ENCODE peak calls at places on chromosome 13, in ten cellular contexts. D is mucosa of gallbladder; M is Daoy; C is tibial nerve; O is right lobe of liver; W is neuronal stem cell; Z is central memory CD8-positive, alpha-beta T cell; N is activated CD8-positive, alpha-beta memory T cell treated with anti-CD3 and anti-CD28 coated beads, Interleukin-2, amount 50 U/mL, for 48 hours; G is HuH-7.5; R is adipocyte. Y is an unnamed sample.

GRCh38 chr13:109479991-109480696 is 306.2 kb downstream of the IRS2 start:
- DNase-seq in C (no peak), R (peak; percentile 81), N (no peak), W (no peak), O (no peak), G (no peak), Z (no peak), M (peak; percentile 31), D (peak; percentile 38), Y (no peak)

GRCh38 chr13:63910406-63910957 is 2494.8 kb upstream of the PCDH20 start:
- DNase-seq in G (no peak), W (peak; percentile 15), N (no peak), R (no peak), Z (no peak), O (no peak), C (no peak), M (no peak), D (no peak), Y (no peak)

GRCh38 chr13:20219585-20219984 is 12.5 kb downstream of the GJB6 start:
- DNase-seq in Z (no peak), O (no peak), N (no peak), R (no peak), M (no peak), G (no peak), W (no peak), C (no peak), D (no peak), Y (no peak)

GRCh38 chr13:77907653-77908341 is 10.8 kb downstream of the EDNRB start:
- DNase-seq in C (no peak), Z (no peak), G (no peak), W (no peak), R (no peak), M (no peak), N (no peak), D (peak; percentile 16), O (no peak), Y (no peak)

GRCh38 chr13:83881917-83882625 is at the start of gene SLITRK1:
- DNase-seq in O (peak; percentile 52), G (peak; percentile 17), D (peak; percentile 42), N (no peak), M (peak; percentile 1), C (peak; percentile 44), R (peak; percentile 83), W (peak; percentile 92), Z (no peak), Y (peak; percentile 84)

GRCh38 chr13:110953833-110954532 is 39.1 kb upstream of the ANKRD10 start:
- DNase-seq in R (no peak), N (no peak), C (no peak), D (no peak), Z (no peak), W (no peak), M (no peak), O (no peak), G (no peak), Y (no peak)

GRCh38 chr13:77397636-77398035 is 70.7 kb upstream of the MYCBP2 start:
- DNase-seq in D (no peak), G (no peak), O (no peak), Z (no peak), M (no peak), N (no peak), R (peak; percentile 44), C (no peak), W (no peak), Y (no peak)

GRCh38 chr13:54232700-54233099 is 1204.1 kb downstream of the OLFM4 start:
- DNase-seq in N (no peak), M (no peak), C (no peak), Z (no peak), W (no peak), D (no peak), R (no peak), G (no peak), O (no peak), Y (no peak)

GRCh38 chr13:50026788-50027473 is 11.7 kb downstream of the KCNRG start:
- DNase-seq in M (no peak), C (no peak), D (no peak), R (no peak), Z (no peak), O (no peak), W (no peak), N (no peak), G (no peak), Y (no peak)

GRCh38 chr13:65932587-65933239 is 1297.4 kb downstream of the PCDH9 start:
- DNase-seq in M (no peak), C (no peak), R (peak; percentile 82), Z (no peak), D (no peak), O (no peak), N (no peak), W (no peak), G (no peak), Y (no peak)

GRCh38 chr13:91774397-91774796 is 376.0 kb downstream of the GPC5 start:
- DNase-seq in M (no peak), R (no peak), O (no peak), Z (no peak), D (no peak), W (no peak), N (no peak), G (no peak), C (no peak), Y (no peak)

GRCh38 chr13:47638627-47639026 is 362.4 kb downstream of the SUCLA2 start:
- DNase-seq in O (no peak), G (no peak), C (no peak), W (no peak), N (no peak), D (no peak), M (no peak), Z (no peak), R (no peak), Y (no peak)

GRCh38 chr13:86725105-86725504 is 925.9 kb upstream of the SLITRK6 start:
- DNase-seq in W (no peak), O (no peak), Z (no peak), D (no peak), N (no peak), R (no peak), M (peak; percentile 11), C (no peak), G (no peak), Y (peak; percentile 18)

GRCh38 chr13:18232298-18232993 is 949.2 kb downstream of the TUBA3C start:
- DNase-seq in Z (no peak), C (no peak), O (no peak), W (no peak), G (no peak), N (no peak), M (no peak), R (no peak), D (no peak), Y (no peak)

GRCh38 chr13:112161441-112162301 is 94.7 kb downstream of the SOX1 start:
- DNase-seq in O (no peak), M (no peak), Z (no peak), G (no peak), C (no peak), D (no peak), R (no peak), W (peak; percentile 79), N (no peak), Y (peak; percentile 77)